ENCODE peak calls at places on chromosomes 16 and 17, in nine cellular contexts. W, U, D, E, N, B, A, M and R are unnamed samples.

GRCh38 chr17:6140188-6140587 is 70.0 kb downstream of the WSCD1 start:
- DNase-seq in D (no peak), A (no peak), N (no peak), E (no peak), M (no peak), U (no peak), B (no peak), W (no peak), R (no peak)

GRCh38 chr17:38322156-38322779 is 21.5 kb downstream of the GPR179 start:
- DNase-seq in U (peak; percentile 64), E (peak; percentile 34), W (peak; percentile 54), N (peak; percentile 57), B (peak; percentile 58), M (peak; percentile 13), A (peak; percentile 2), D (peak; percentile 76), R (peak; percentile 42)

GRCh38 chr17:37239690-37240344 is 136.0 kb upstream of the C17orf78 start:
- DNase-seq in W (no peak), N (no peak), U (no peak), D (no peak), B (peak; percentile 10), A (peak; percentile 7), M (no peak), E (no peak), R (no peak)

GRCh38 chr16:82146957-82147356 is 23.1 kb downstream of the MPHOSPH6 start:
- DNase-seq in N (no peak), M (no peak), A (no peak), E (peak; percentile 33), W (no peak), D (no peak), B (no peak), U (no peak), R (no peak)

GRCh38 chr16:9192746-9193145 is 101.3 kb downstream of the HAPSTR1 start:
- DNase-seq in W (no peak), E (no peak), A (no peak), M (no peak), B (no peak), U (no peak), N (no peak), D (no peak), R (no peak)

GRCh38 chr16:85245307-85246172 is 133.3 kb upstream of the CIBAR2 start:
- DNase-seq in W (no peak), M (no peak), E (peak; percentile 35), A (peak; percentile 36), U (peak; percentile 26), N (peak; percentile 70), D (peak; percentile 56), B (peak; percentile 25), R (peak; percentile 12)

GRCh38 chr17:79513805-79514535 is 96.9 kb downstream of the RBFOX3 start:
- DNase-seq in A (no peak), U (no peak), N (no peak), W (no peak), D (no peak), M (no peak), E (no peak), B (no peak), R (no peak)

GRCh38 chr16:19898924-19899604 is 14.4 kb upstream of the GPRC5B start:
- DNase-seq in A (peak; percentile 51), D (peak; percentile 36), W (no peak), B (peak; percentile 18), E (peak; percentile 12), M (no peak), N (no peak), U (no peak), R (peak; percentile 21)

GRCh38 chr16:75038036-75038959 is 39.5 kb downstream of the ZNRF1 start:
- DNase-seq in A (no peak), D (no peak), W (no peak), M (no peak), N (no peak), U (no peak), B (no peak), E (no peak), R (no peak)

GRCh38 chr16:67167588-67167987 is 2.8 kb upstream of the NOL3 start:
- DNase-seq in U (no peak), N (no peak), E (no peak), M (no peak), D (no peak), B (no peak), A (no peak), W (no peak), R (no peak)

GRCh38 chr16:2856061-2856670 is 1.8 kb downstream of the PRSS22 start:
- DNase-seq in D (no peak), E (no peak), W (no peak), A (no peak), N (no peak), B (no peak), M (no peak), U (no peak), R (no peak)

GRCh38 chr17:64176556-64176955 is 46.6 kb upstream of the ERN1 start:
- DNase-seq in M (no peak), B (no peak), D (no peak), W (no peak), A (no peak), E (no peak), N (no peak), U (no peak), R (no peak)

GRCh38 chr16:11085025-11085485 is 140.7 kb downstream of the CLEC16A start:
- DNase-seq in B (no peak), U (no peak), N (peak; percentile 79), W (no peak), M (no peak), D (no peak), A (no peak), E (no peak), R (no peak)

GRCh38 chr17:77096570-77097214 is 44.1 kb upstream of the SEC14L1 start:
- DNase-seq in W (no peak), A (no peak), N (peak; percentile 60), D (no peak), U (no peak), E (no peak), B (peak; percentile 32), M (no peak), R (no peak)

GRCh38 chr17:14510136-14510535 is 209.3 kb downstream of the HS3ST3B1 start:
- DNase-seq in W (no peak), B (no peak), N (no peak), E (no peak), M (no peak), A (no peak), U (no peak), D (no peak), R (no peak)

GRCh38 chr16:11049396-11050059 is 105.2 kb downstream of the CLEC16A start:
- DNase-seq in A (no peak), B (no peak), W (no peak), N (no peak), U (no peak), M (no peak), E (no peak), D (no peak), R (no peak)

GRCh38 chr16:57578521-57579360 is 36.3 kb downstream of the ADGRG5 start:
- DNase-seq in D (no peak), W (no peak), B (no peak), M (no peak), E (no peak), A (no peak), N (no peak), U (no peak), R (no peak)